ENCODE peak calls at places on chromosome 13, in four cellular contexts. L is adrenal gland; M is effector memory CD4-positive, alpha-beta T cell; Q is uterus. Z is an unnamed sample.

GRCh38 chr13:100659578-100659977 is 15.0 kb downstream of the TMTC4 start:
- DNase-seq in L (no peak), Q (no peak), M (no peak), Z (no peak)

GRCh38 chr13:38542601-38543000 is 144.3 kb upstream of the FREM2 start:
- DNase-seq in M (no peak), L (no peak), Q (no peak), Z (peak)

GRCh38 chr13:49272296-49272695 is 24.6 kb downstream of the CDADC1 start:
- DNase-seq in M (no peak), L (no peak), Q (no peak), Z (no peak)

GRCh38 chr13:65414187-65414586 is 1815.9 kb downstream of the PCDH9 start:
- DNase-seq in M (no peak), Q (no peak), L (no peak), Z (no peak)

GRCh38 chr13:112910616-112911280 is 58.3 kb upstream of the MCF2L start:
- DNase-seq in M (no peak), L (no peak), Q (no peak), Z (no peak)

GRCh38 chr13:31204592-31204991 is 4.8 kb downstream of the B3GLCT start:
- DNase-seq in Q (no peak), M (no peak), L (no peak), Z (no peak)

GRCh38 chr13:74040200-74040599 is 94.0 kb downstream of the KLF12 start:
- DNase-seq in M (no peak), Q (no peak), L (no peak), Z (no peak)

GRCh38 chr13:114007566-114007965 is 33.7 kb upstream of the C13orf46 start:
- DNase-seq in Q (peak), L (no peak), M (no peak), Z (no peak)

GRCh38 chr13:35468195-35468594 is 8.3 kb downstream of the MAB21L1 start:
- DNase-seq in Q (no peak), M (no peak), L (no peak), Z (no peak)

GRCh38 chr13:67299731-67300130 is 69.6 kb upstream of the PCDH9 start:
- DNase-seq in L (no peak), M (no peak), Q (no peak), Z (no peak)

GRCh38 chr13:97434417-97435296 is 688 bp downstream of the RAP2A start:
- DNase-seq in M (peak), L (peak), Q (peak), Z (no peak)

GRCh38 chr13:40115456-40115855 is 460.0 kb downstream of the COG6 start:
- DNase-seq in M (no peak), L (no peak), Q (no peak), Z (no peak)

GRCh38 chr13:40113644-40114304 is 458.3 kb downstream of the COG6 start:
- DNase-seq in M (no peak), L (no peak), Q (no peak), Z (no peak)

GRCh38 chr13:40114305-40114896 is 458.9 kb downstream of the COG6 start:
- DNase-seq in Q (no peak), L (no peak), M (no peak), Z (no peak)

GRCh38 chr13:40118337-40118736 is 462.9 kb downstream of the COG6 start:
- DNase-seq in M (no peak), L (no peak), Q (no peak), Z (no peak)

DNA sequence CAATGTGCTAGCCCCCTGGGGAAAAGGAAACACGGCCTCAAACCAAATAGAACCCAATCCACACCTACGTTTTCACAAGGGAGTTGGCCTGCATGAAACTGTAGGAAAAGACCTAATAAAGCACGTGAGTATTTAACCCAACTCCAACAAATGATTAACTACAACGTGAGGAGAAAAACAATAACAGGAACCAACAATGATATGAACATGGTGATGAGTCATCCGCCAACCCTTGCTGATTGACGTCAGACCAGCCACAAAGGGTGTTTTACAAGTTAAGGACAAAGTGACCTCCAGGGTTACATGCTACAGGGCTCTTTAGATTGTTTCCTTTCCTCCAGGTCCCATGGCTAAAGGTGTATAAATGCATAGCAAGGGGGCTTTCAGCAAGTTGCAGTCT is 460.5 kb downstream of the COG6 start:
- DNase-seq in M (peak), Q (peak), L (peak), Z (peak)
- H3K27ac ChIP-seq in M (no peak), Q (peak), L (no peak), Z (peak)

GRCh38 chr13:94984974-94985373 is 272.6 kb upstream of the SOX21 start:
- DNase-seq in Q (no peak), L (no peak), M (no peak), Z (no peak)
- H3K27ac ChIP-seq in Q (no peak), L (no peak), M (no peak), Z (no peak)

GRCh38 chr13:24039621-24040475 is 120.7 kb upstream of the SPATA13 start:
- DNase-seq in M (no peak), L (no peak), Q (no peak), Z (no peak)
- H3K27ac ChIP-seq in M (no peak), L (no peak), Q (no peak), Z (no peak)

GRCh38 chr13:33108620-33109019 is 92.4 kb downstream of the KL start:
- DNase-seq in Q (no peak), L (no peak), M (no peak), Z (no peak)

GRCh38 chr13:33110386-33110712 is 94.1 kb downstream of the KL start:
- DNase-seq in Q (no peak), M (no peak), L (no peak), Z (no peak)

GRCh38 chr13:33110713-33111413 is 94.6 kb downstream of the KL start:
- DNase-seq in M (no peak), L (peak), Q (no peak), Z (no peak)

GRCh38 chr13:33109801-33110200 is 93.6 kb downstream of the KL start:
- DNase-seq in M (no peak), L (no peak), Q (no peak), Z (no peak)

GRCh38 chr13:33109319-33109718 is 93.1 kb downstream of the KL start:
- DNase-seq in L (no peak), Q (no peak), M (no peak), Z (no peak)
- H3K27ac ChIP-seq in L (no peak), Q (peak), M (no peak), Z (no peak)